ENCODE peak calls at places on chromosome 7, in six cellular contexts. U is endothelial cell of umbilical vein; L is CD8-positive, alpha-beta memory T cell; Q is right atrium auricular region; W is mammary epithelial cell; Y is astrocyte. B is an unnamed sample.

GRCh38 chr7:8638076-8638475 is 204.7 kb downstream of the NXPH1 start:
- DNase-seq in W (no peak), Y (no peak), Q (no peak), U (no peak), L (no peak), B (no peak)

GRCh38 chr7:155589001-155589980 is 42.9 kb upstream of the CNPY1 start:
- DNase-seq in L (no peak), W (no peak), U (no peak), Y (no peak), Q (no peak), B (no peak)

GRCh38 chr7:3267928-3268690 is 32.9 kb upstream of the SDK1 start:
- DNase-seq in W (peak), Y (peak), L (no peak), U (no peak), Q (no peak), B (no peak)

GRCh38 chr7:116249969-116250553 is 39.7 kb downstream of the TES start:
- DNase-seq in Y (peak), Q (no peak), W (peak), L (no peak), U (peak), B (no peak)

GRCh38 chr7:128726031-128726430 is 13.1 kb upstream of the CALU start:
- DNase-seq in W (no peak), Q (no peak), U (no peak), Y (no peak), L (no peak), B (no peak)

GRCh38 chr7:30863694-30864011 is 48.0 kb upstream of the AQP1 start:
- DNase-seq in Q (no peak), W (no peak), Y (peak), L (no peak), U (peak), B (no peak)

GRCh38 chr7:155959894-155960293 is 147.6 kb upstream of the SHH start:
- DNase-seq in W (no peak), Y (no peak), U (no peak), Q (peak), L (no peak), B (peak)

GRCh38 chr7:15131661-15132060 is 229.1 kb upstream of the DGKB start:
- DNase-seq in L (no peak), Q (no peak), Y (no peak), W (no peak), U (no peak), B (no peak)

GRCh38 chr7:1968397-1969111 is 264.2 kb downstream of the MAD1L1 start:
- DNase-seq in Q (no peak), L (no peak), U (no peak), W (no peak), Y (no peak), B (no peak)

GRCh38 chr7:117631652-117632051 is 151.8 kb downstream of the CFTR start:
- DNase-seq in W (no peak), Y (no peak), Q (no peak), L (no peak), U (no peak), B (no peak)

GRCh38 chr7:73774923-73775322 is 4.9 kb upstream of the CLDN3 start:
- DNase-seq in U (no peak), Y (peak), L (no peak), W (peak), Q (no peak), B (no peak)

GRCh38 chr7:17939670-17940301 is 508 bp downstream of the SNX13 start:
- DNase-seq in W (peak), Q (no peak), Y (no peak), L (peak), U (peak), B (peak)

GRCh38 chr7:1554332-1555045 is 1.5 kb downstream of the TMEM184A start:
- DNase-seq in L (no peak), Q (no peak), Y (no peak), W (no peak), U (no peak), B (peak)

GRCh38 chr7:143374556-143374955 is 6.6 kb upstream of the ZYX start:
- DNase-seq in W (no peak), U (no peak), Y (no peak), Q (no peak), L (no peak), B (no peak)

GRCh38 chr7:5692845-5693278 is 88.6 kb downstream of the RNF216 start:
- DNase-seq in Y (peak), W (peak), U (peak), Q (no peak), L (no peak), B (no peak)

GRCh38 chr7:102466097-102466496 is 1.3 kb downstream of the LRWD1 start:
- DNase-seq in W (no peak), L (no peak), Y (no peak), U (no peak), Q (no peak), B (no peak)

GRCh38 chr7:102467581-102468415 is 3.0 kb downstream of the LRWD1 start:
- DNase-seq in Y (no peak), Q (no peak), W (no peak), L (no peak), U (no peak), B (no peak)

GRCh38 chr7:102468416-102469350 is 3.9 kb downstream of the LRWD1 start:
- DNase-seq in W (no peak), Q (no peak), U (no peak), L (no peak), Y (no peak), B (no peak)

GRCh38 chr7:102463841-102464576 is 654 bp downstream of the ALKBH4 start:
- DNase-seq in L (no peak), Y (no peak), W (no peak), Q (no peak), U (no peak), B (no peak)

GRCh38 chr7:102464577-102465280 is at the start of the genes ALKBH4 and LRWD1:
- DNase-seq in L (peak), Y (peak), U (peak), W (peak), Q (peak), B (peak)
- H3K4me3 ChIP-seq in L (peak), Y (peak), U (peak), W (peak), Q (peak), B (peak)

GRCh38 chr7:122303971-122304603 is 463 bp downstream of the FEZF1 start:
- DNase-seq in U (no peak), Q (no peak), Y (no peak), W (no peak), L (no peak), B (no peak)

GRCh38 chr7:122303522-122303970 is 1.0 kb downstream of the FEZF1 start:
- DNase-seq in L (no peak), Y (no peak), W (no peak), Q (no peak), U (no peak), B (no peak)

GRCh38 chr7:122304604-122304975 is at the start of gene FEZF1:
- DNase-seq in W (no peak), L (no peak), U (no peak), Q (no peak), Y (no peak), B (no peak)

GRCh38 chr7:122305475-122306319 is 1.1 kb upstream of the FEZF1 start:
- DNase-seq in Y (no peak), W (no peak), Q (no peak), U (no peak), L (no peak), B (no peak)

GRCh38 chr7:122304996-122305421 is 459 bp upstream of the FEZF1 start:
- DNase-seq in U (no peak), W (no peak), Q (no peak), L (no peak), Y (no peak), B (no peak)
- H3K4me3 ChIP-seq in U (no peak), W (no peak), Q (no peak), L (no peak), Y (peak), B (peak)

GRCh38 chr7:22355620-22356009 is 1.3 kb downstream of the RAPGEF5 start:
- DNase-seq in W (no peak), L (no peak), Y (no peak), Q (no peak), U (no peak), B (no peak)
- H3K4me3 ChIP-seq in W (peak), L (no peak), Y (no peak), Q (no peak), U (no peak), B (no peak)

DNA sequence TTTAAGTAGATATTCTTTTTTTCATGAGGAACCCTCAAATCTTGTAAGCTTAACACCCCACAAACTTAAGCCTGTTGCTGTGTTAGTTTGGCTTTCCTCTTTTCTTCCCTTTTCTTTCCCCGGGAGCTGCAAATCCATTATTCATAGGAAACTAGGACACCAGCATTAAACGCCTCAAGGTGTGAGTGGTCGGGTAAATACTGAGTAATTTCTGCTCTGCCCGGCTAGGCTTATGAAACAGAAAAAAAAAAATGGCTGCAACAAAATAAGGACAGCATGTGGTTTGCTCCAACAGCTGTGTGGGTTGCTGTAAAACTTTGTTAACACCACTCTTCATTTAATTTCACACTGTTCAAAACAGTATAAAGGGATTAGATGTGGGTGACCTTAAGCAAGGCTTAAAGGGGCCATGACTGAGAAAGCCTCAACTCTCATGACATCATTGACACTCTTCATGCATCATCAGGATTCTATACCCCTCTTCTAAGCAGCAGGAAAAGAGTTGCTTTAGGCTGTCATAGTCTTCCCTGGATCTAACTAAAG is 104.1 kb downstream of the AOAH start:
- DNase-seq in Y (no peak), W (peak), L (no peak), Q (no peak), U (no peak), B (no peak)
- H3K4me3 ChIP-seq in Y (no peak), W (no peak), L (no peak), Q (no peak), U (no peak), B (no peak)